ENCODE peak calls at places on chromosomes 1 and 21, in five cellular contexts. C is stimulated activated CD8-positive, alpha-beta memory T cell treated with anti-CD3 and anti-CD28 coated beads, Interleukin-2, amount 100 ng/mL, for 48 hours; U is EL; W is NCI-H748 treated with DMSO at 0.1 percent for 48 hours; T is neuronal stem cell. Q is an unnamed sample.

GRCh38 chr1:220808501-220809186 is 21.9 kb downstream of the MTARC1 start:
- DNase-seq in W (no peak), T (no peak), U (no peak), C (no peak), Q (no peak)

GRCh38 chr1:2611034-2611501 is 21.7 kb downstream of the MMEL1 start:
- DNase-seq in T (peak), C (peak), U (peak), W (no peak), Q (no peak)

GRCh38 chr1:100347009-100347966 is 5.0 kb upstream of the CDC14A start:
- DNase-seq in U (peak), W (no peak), T (no peak), C (no peak), Q (no peak)

GRCh38 chr1:53546409-53547155 is 87.4 kb downstream of the DMRTB1 start:
- DNase-seq in W (no peak), C (no peak), U (no peak), T (no peak), Q (no peak)

GRCh38 chr1:56967900-56968832 is 2.4 kb upstream of the C8B start:
- DNase-seq in U (peak), C (no peak), T (peak), W (no peak), Q (no peak)

GRCh38 chr1:162857850-162858249 is 3.1 kb downstream of the CCDC190 start:
- DNase-seq in C (no peak), T (no peak), U (peak), W (no peak), Q (no peak)

GRCh38 chr1:198966519-198966918 is 327.7 kb downstream of the PTPRC start:
- DNase-seq in W (no peak), T (no peak), C (no peak), U (no peak), Q (no peak)

GRCh38 chr1:235236128-235236527 is 75.1 kb upstream of the RBM34 start:
- DNase-seq in U (no peak), C (no peak), T (no peak), W (no peak), Q (no peak)

GRCh38 chr1:2498648-2499047 is 22.6 kb downstream of the PLCH2 start:
- DNase-seq in T (no peak), W (no peak), C (no peak), U (no peak), Q (no peak)

GRCh38 chr1:41023279-41023990 is 1.9 kb upstream of the SLFNL1 start:
- DNase-seq in C (no peak), W (no peak), T (no peak), U (peak), Q (no peak)

GRCh38 chr1:5254975-5255374 is 600.6 kb downstream of the AJAP1 start:
- DNase-seq in C (no peak), W (no peak), U (no peak), T (no peak), Q (no peak)

GRCh38 chr1:37456614-37457013 is 17.8 kb upstream of the ZC3H12A start:
- DNase-seq in C (no peak), W (no peak), U (no peak), T (no peak), Q (no peak)

GRCh38 chr1:78483903-78484302 is 6.9 kb upstream of the PTGFR start:
- DNase-seq in C (no peak), T (no peak), U (peak), W (no peak), Q (no peak)

GRCh38 chr1:154810571-154810970 is 59.5 kb downstream of the KCNN3 start:
- DNase-seq in T (no peak), C (no peak), W (no peak), U (no peak), Q (no peak)

GRCh38 chr1:165342588-165342987 is 13.9 kb downstream of the LMX1A start:
- DNase-seq in W (no peak), U (no peak), C (no peak), T (no peak), Q (no peak)

GRCh38 chr1:19156676-19157075 is 53.4 kb downstream of the UBR4 start:
- DNase-seq in W (no peak), T (no peak), U (peak), C (no peak), Q (no peak)

GRCh38 chr21:26099610-26100219 is 70.9 kb downstream of the APP start:
- DNase-seq in T (no peak), C (no peak), W (no peak), U (no peak), Q (peak)

GRCh38 chr21:38803075-38803474 is 2.7 kb upstream of the ETS2 start:
- DNase-seq in C (no peak), T (no peak), W (no peak), U (no peak), Q (no peak)

GRCh38 chr21:16294128-16294527 is 564.3 kb downstream of the USP25 start:
- DNase-seq in C (no peak), U (no peak), W (no peak), T (no peak), Q (no peak)

GRCh38 chr1:26323382-26323781 is 5.6 kb downstream of the CD52 start:
- DNase-seq in U (no peak), C (no peak), T (no peak), W (no peak), Q (no peak)

GRCh38 chr1:119617751-119618691 is 30.0 kb downstream of the ZNF697 start:
- DNase-seq in U (peak), W (no peak), T (no peak), C (no peak), Q (no peak)

GRCh38 chr1:99005537-99005942 is 879 bp upstream of the PLPPR5 start:
- DNase-seq in T (peak), U (no peak), W (no peak), C (no peak), Q (no peak)

GRCh38 chr1:78297828-78298227 is 192.9 kb upstream of the PTGFR start:
- DNase-seq in W (no peak), U (no peak), T (no peak), C (no peak), Q (no peak)

GRCh38 chr1:156601892-156602291 is 613 bp upstream of the GPATCH4 start:
- DNase-seq in C (no peak), T (no peak), W (no peak), U (no peak), Q (no peak)

GRCh38 chr1:106937104-106937503 is 119.4 kb upstream of the PRMT6 start:
- DNase-seq in C (no peak), W (no peak), T (no peak), U (peak), Q (no peak)

GRCh38 chr1:156148236-156148635 is 5.1 kb upstream of the SEMA4A start:
- DNase-seq in W (no peak), U (no peak), T (no peak), C (no peak), Q (no peak)

GRCh38 chr1:18007391-18008106 is 100.0 kb upstream of the IGSF21 start:
- DNase-seq in T (no peak), C (no peak), W (no peak), U (no peak), Q (no peak)

GRCh38 chr1:31926846-31927660 is 11.1 kb downstream of the PTP4A2 start:
- DNase-seq in W (peak), U (no peak), T (no peak), C (no peak), Q (peak)

GRCh38 chr1:95850798-95851197 is 616.8 kb downstream of the RWDD3 start:
- DNase-seq in W (no peak), U (no peak), C (no peak), T (no peak), Q (no peak)

GRCh38 chr1:155913969-155914757 is 3.0 kb upstream of the RIT1 start:
- DNase-seq in U (peak), C (no peak), W (no peak), T (no peak), Q (no peak)

GRCh38 chr1:41894101-41894620 is 24.6 kb downstream of the HIVEP3 start:
- DNase-seq in W (no peak), U (no peak), C (no peak), T (no peak), Q (no peak)

GRCh38 chr1:86018311-86018923 is 138.2 kb downstream of the COL24A1 start:
- DNase-seq in W (peak), U (peak), T (peak), C (no peak), Q (no peak)

GRCh38 chr21:45228171-45228641 is 59.5 kb downstream of the POFUT2 start:
- DNase-seq in T (no peak), U (peak), C (peak), W (no peak), Q (no peak)

GRCh38 chr1:6065093-6065878 is 19.6 kb downstream of the KCNAB2 start:
- DNase-seq in W (no peak), T (no peak), C (no peak), U (no peak), Q (no peak)

GRCh38 chr1:70358921-70359564 is 4.5 kb upstream of the ANKRD13C start:
- DNase-seq in T (no peak), C (no peak), W (no peak), U (peak), Q (no peak)

GRCh38 chr1:110850632-110851031 is 22.3 kb upstream of the CD53 start:
- DNase-seq in T (no peak), C (no peak), W (no peak), U (no peak), Q (no peak)

GRCh38 chr1:11488966-11489625 is 10.1 kb downstream of the DISP3 start:
- DNase-seq in C (no peak), U (no peak), T (no peak), W (no peak), Q (no peak)

GRCh38 chr1:27602510-27603319 is 1.2 kb downstream of the AHDC1 start:
- DNase-seq in T (no peak), C (no peak), W (no peak), U (no peak), Q (peak)

GRCh38 chr1:6612641-6613360 is 730 bp upstream of the PHF13 start:
- DNase-seq in W (peak), U (peak), T (no peak), C (no peak), Q (no peak)

GRCh38 chr1:56063461-56063860 is 515.9 kb downstream of the PLPP3 start:
- DNase-seq in W (no peak), U (no peak), T (no peak), C (no peak), Q (no peak)

Q was measured in NCI-H2107.